ENCODE peak calls at places on chromosomes 13 and 19, in four cellular contexts. One of them, this sample, is unnamed.

GRCh38 chr13:40432018-40432978 is 234.1 kb downstream of the FOXO1 start:
- DNase-seq in NCI-H510A: no peak
- DNase-seq in AG08395: no peak
- DNase-seq in T-cell: no peak
- DNase-seq in this sample: no peak

GRCh38 chr13:77733674-77734073 is 36.2 kb downstream of the SLAIN1 start:
- DNase-seq in NCI-H510A: no peak
- DNase-seq in AG08395: no peak
- DNase-seq in T-cell: no peak
- DNase-seq in this sample: no peak

GRCh38 chr13:21822029-21822428 is 151.2 kb downstream of the FGF9 start:
- DNase-seq in NCI-H510A: no peak
- DNase-seq in AG08395: no peak
- DNase-seq in T-cell: no peak
- DNase-seq in this sample: no peak

GRCh38 chr13:96686286-96686685 is 308.0 kb downstream of the OXGR1 start:
- DNase-seq in NCI-H510A: no peak
- DNase-seq in AG08395: no peak
- DNase-seq in T-cell: no peak
- DNase-seq in this sample: no peak

GRCh38 chr13:51612867-51613266 is 28.6 kb downstream of the WDFY2 start:
- DNase-seq in NCI-H510A: no peak
- DNase-seq in AG08395: no peak
- DNase-seq in T-cell: no peak
- DNase-seq in this sample: no peak

GRCh38 chr13:108176685-108177274 is 38.6 kb downstream of the LIG4 start:
- DNase-seq in NCI-H510A: no peak
- DNase-seq in AG08395: no peak
- DNase-seq in T-cell: peak; percentile 23
- DNase-seq in this sample: no peak

GRCh38 chr19:49687566-49688316 is 1.7 kb upstream of the ADM5 start:
- DNase-seq in NCI-H510A: no peak
- DNase-seq in AG08395: no peak
- DNase-seq in T-cell: no peak
- DNase-seq in this sample: no peak

GRCh38 chr19:49335071-49335783 is at the start of gene CD37:
- DNase-seq in NCI-H510A: no peak
- DNase-seq in AG08395: no peak
- DNase-seq in T-cell: peak; percentile 50
- DNase-seq in this sample: no peak

GRCh38 chr19:37817180-37817911 is 38.0 kb upstream of the ZNF573 start:
- DNase-seq in NCI-H510A: peak; percentile 44
- DNase-seq in AG08395: peak; percentile 87
- DNase-seq in T-cell: peak; percentile 0
- DNase-seq in this sample: peak; percentile 59

GRCh38 chr19:45376045-45376724 is 5.8 kb upstream of the ERCC2 start:
- DNase-seq in NCI-H510A: no peak
- DNase-seq in AG08395: peak; percentile 90
- DNase-seq in T-cell: no peak
- DNase-seq in this sample: no peak

GRCh38 chr19:11446652-11447301 is 11.3 kb downstream of the PRKCSH start:
- DNase-seq in NCI-H510A: no peak
- DNase-seq in AG08395: peak; percentile 81
- DNase-seq in T-cell: no peak
- DNase-seq in this sample: peak; percentile 48